ENCODE peak calls at places on chromosomes 16 and 17, in ten cellular contexts. N is activated CD4-positive, alpha-beta T cell treated with anti-CD3 and anti-CD28 coated beads for 48 hours; W is lower lobe of right lung; F is GM12878; X is cerebellum; Q is HCEC 1CT; P is adrenal gland; A is CD8-positive, alpha-beta T cell; S is Karpas-422; T is GM12865. D is an unnamed sample.

GRCh38 chr17:58324409-58325288 is 3.9 kb downstream of the TSPOAP1 start:
- DNase-seq in N (no peak), W (peak), F (no peak), X (peak), Q (no peak), P (peak), A (no peak), S (peak), T (peak), D (peak)

GRCh38 chr17:65554568-65555223 is 6.8 kb downstream of the AXIN2 start:
- DNase-seq in N (no peak), W (no peak), F (no peak), X (peak), Q (no peak), P (no peak), A (no peak), S (no peak), T (no peak), D (peak)

GRCh38 chr16:11100239-11100750 is 155.7 kb downstream of the SOCS1 start:
- DNase-seq in N (peak), W (no peak), F (peak), X (peak), Q (peak), P (no peak), A (no peak), S (no peak), T (peak), D (peak)

GRCh38 chr17:17182601-17183136 is 23.5 kb downstream of the PLD6 start:
- DNase-seq in N (no peak), W (no peak), F (no peak), X (no peak), Q (no peak), P (no peak), A (peak), S (no peak), T (no peak), D (no peak)

GRCh38 chr17:48718162-48718780 is 4.0 kb downstream of the PRAC1 start:
- DNase-seq in N (no peak), W (no peak), F (no peak), X (no peak), Q (no peak), P (no peak), A (no peak), S (no peak), T (no peak), D (peak)

GRCh38 chr16:78650675-78651074 is 551.2 kb downstream of the WWOX start:
- DNase-seq in N (no peak), W (no peak), F (no peak), X (no peak), Q (no peak), P (no peak), A (no peak), S (peak), T (no peak), D (no peak)

GRCh38 chr17:17472333-17472920 is 4.4 kb upstream of the MED9 start:
- DNase-seq in N (no peak), W (no peak), F (no peak), X (no peak), Q (no peak), P (no peak), A (no peak), S (no peak), T (no peak), D (no peak)

GRCh38 chr17:66975614-66976378 is 11.3 kb downstream of the CACNG4 start:
- DNase-seq in N (peak), W (no peak), F (no peak), X (no peak), Q (no peak), P (no peak), A (no peak), S (peak), T (peak), D (no peak)

GRCh38 chr16:6081320-6081976 is 983.9 kb upstream of the EEF2KMT start:
- DNase-seq in N (peak), W (no peak), F (no peak), X (peak), Q (no peak), P (peak), A (no peak), S (peak), T (peak), D (no peak)

GRCh38 chr16:11901091-11901490 is 14.7 kb downstream of the GSPT1 start:
- DNase-seq in N (no peak), W (no peak), F (no peak), X (no peak), Q (no peak), P (no peak), A (no peak), S (no peak), T (no peak), D (no peak)

D was measured in mesenchymal stem cell.